ENCODE peak calls at places on chromosome 19, in five cellular contexts. A is H54; J is NAMALWA; G is activated CD8-positive, alpha-beta memory T cell treated with anti-CD3 and anti-CD28 coated beads for 48 hours; M is neural crest cell. C is an unnamed sample.

GRCh38 chr19:3149526-3150505 is 14.0 kb downstream of the GNA15 start:
- DNase-seq in J (no peak), M (no peak), G (no peak), A (no peak), C (no peak)

GRCh38 chr19:3785938-3786824 is at the start of gene MATK:
- DNase-seq in A (no peak), J (no peak), G (no peak), M (no peak), C (no peak)

GRCh38 chr19:37725181-37725580 is 5.6 kb upstream of the ZNF607 start:
- DNase-seq in M (no peak), G (no peak), A (no peak), J (no peak), C (no peak)

GRCh38 chr19:47776568-47776967 is 1.9 kb upstream of the SELENOW start:
- DNase-seq in A (no peak), J (no peak), G (no peak), M (no peak), C (peak)

GRCh38 chr19:13097331-13098258 is 5.1 kb downstream of the LYL1 start:
- DNase-seq in J (no peak), G (no peak), A (no peak), M (no peak), C (no peak)

GRCh38 chr19:34367424-34367957 is 2.5 kb downstream of the GPI start:
- DNase-seq in A (no peak), G (no peak), J (no peak), M (no peak), C (no peak)

GRCh38 chr19:38443458-38444001 is 10.0 kb downstream of the RYR1 start:
- DNase-seq in M (no peak), A (no peak), G (no peak), J (no peak), C (no peak)

GRCh38 chr19:40257096-40257517 is 28.0 kb downstream of the AKT2 start:
- DNase-seq in G (no peak), A (no peak), J (no peak), M (no peak), C (peak)

GRCh38 chr19:45967246-45967645 is 6.4 kb downstream of the NOVA2 start:
- DNase-seq in J (no peak), A (no peak), G (no peak), M (no peak), C (no peak)

GRCh38 chr19:6674868-6675305 is 4.9 kb upstream of the TNFSF14 start:
- DNase-seq in G (no peak), J (peak), M (peak), A (peak), C (peak)

GRCh38 chr19:29106353-29106885 is 106.5 kb downstream of the UQCRFS1 start:
- DNase-seq in M (no peak), J (no peak), A (no peak), G (no peak), C (no peak)

GRCh38 chr19:677201-677600 is 1.0 kb downstream of the FSTL3 start:
- DNase-seq in M (no peak), G (no peak), J (no peak), A (peak), C (peak)

GRCh38 chr19:1266818-1267440 is 2.2 kb upstream of the CIRBP start:
- DNase-seq in A (no peak), G (no peak), J (peak), M (peak), C (peak)

GRCh38 chr19:8922591-8922990 is 87.6 kb downstream of the MUC16 start:
- DNase-seq in G (no peak), A (no peak), J (peak), M (no peak), C (no peak)

GRCh38 chr19:48329167-48329891 is 4.0 kb downstream of the EMP3 start:
- DNase-seq in J (peak), G (no peak), A (peak), M (no peak), C (peak)

GRCh38 chr19:495440-496332 is 600 bp upstream of the MADCAM1 start:
- DNase-seq in J (peak), A (peak), G (peak), M (peak), C (peak)

GRCh38 chr19:38658462-38659306 is 11.2 kb downstream of the ACTN4 start:
- DNase-seq in A (no peak), M (no peak), J (no peak), G (no peak), C (peak)

GRCh38 chr19:29675120-29675649 is 9.9 kb downstream of the PLEKHF1 start:
- DNase-seq in G (no peak), A (no peak), M (no peak), J (no peak), C (no peak)

GRCh38 chr19:18649371-18650047 is 12.7 kb downstream of the KLHL26 start:
- DNase-seq in M (peak), J (no peak), A (no peak), G (no peak), C (no peak)

GRCh38 chr19:55584871-55585270 is 4.2 kb upstream of the ZNF579 start:
- DNase-seq in A (no peak), M (no peak), J (no peak), G (no peak), C (no peak)

GRCh38 chr19:6103217-6103644 is 7.1 kb downstream of the RFX2 start:
- DNase-seq in J (no peak), A (peak), G (no peak), M (no peak), C (peak)

GRCh38 chr19:42528354-42529247 is at the start of gene CEACAM1:
- DNase-seq in J (no peak), M (no peak), A (peak), G (no peak), C (peak)

GRCh38 chr19:19743176-19743575 is 10.3 kb upstream of the ZNF14 start:
- DNase-seq in J (no peak), G (no peak), A (no peak), M (no peak), C (no peak)

GRCh38 chr19:10961073-10961762 is 388 bp downstream of the SMARCA4 start:
- DNase-seq in G (peak), A (no peak), M (peak), J (peak), C (peak)

GRCh38 chr19:13986348-13986904 is 19.7 kb downstream of the RFX1 start:
- DNase-seq in M (peak), G (peak), A (no peak), J (peak), C (no peak)

GRCh38 chr19:1683869-1684572 is 31.6 kb upstream of the TCF3 start:
- DNase-seq in A (no peak), M (no peak), G (no peak), J (no peak), C (no peak)

GRCh38 chr19:23294141-23294540 is 43.9 kb upstream of the ZNF724 start:
- DNase-seq in G (no peak), M (no peak), A (no peak), J (no peak), C (no peak)

GRCh38 chr19:55675661-55676354 is 782 bp downstream of the EPN1 start:
- DNase-seq in A (no peak), J (peak), M (no peak), G (no peak), C (peak)

GRCh38 chr19:11673608-11674041 is 65.1 kb downstream of the ZNF823 start:
- DNase-seq in G (no peak), M (peak), J (no peak), A (peak), C (peak)

GRCh38 chr19:4581381-4582111 is 22.1 kb upstream of the SEMA6B start:
- DNase-seq in J (peak), M (peak), A (no peak), G (no peak), C (peak)

GRCh38 chr19:56597696-56598095 is 2.6 kb downstream of the ZNF71 start:
- DNase-seq in J (no peak), A (no peak), G (no peak), M (no peak), C (no peak)